ENCODE peak calls at places on chromosomes 11 and 22, in five cellular contexts. F is cardiac muscle cell; Z is CD8-positive, alpha-beta memory T cell; C is lower lobe of right lung; X is hepatocyte. K is an unnamed sample.
A peak's percentile ranks its signal among the peaks of the same experiment; 100 is the strongest.

GRCh38 chr11:71204748-71205664 is 47.4 kb downstream of the SHANK2 start:
- DNase-seq in F (no peak), Z (no peak), C (peak; percentile 41), X (no peak), K (no peak)

GRCh38 chr11:45930031-45930794 is 7.8 kb downstream of the LARGE2 start:
- DNase-seq in F (no peak), Z (peak; percentile 31), C (peak; percentile 74), X (peak; percentile 13), K (peak; percentile 70)

GRCh38 chr11:130999992-131000770 is 83.9 kb upstream of the SNX19 start:
- DNase-seq in F (no peak), Z (no peak), C (no peak), X (peak; percentile 56), K (no peak)

GRCh38 chr11:119778391-119779194 is 49.6 kb upstream of the NECTIN1 start:
- DNase-seq in F (no peak), Z (no peak), C (no peak), X (no peak), K (no peak)

GRCh38 chr11:72722050-72722748 is 30.0 kb downstream of the ARAP1 start:
- DNase-seq in F (peak; percentile 79), Z (peak; percentile 92), C (peak; percentile 91), X (peak; percentile 88), K (peak; percentile 92)

GRCh38 chr11:61766353-61766841 is 14.0 kb downstream of the MYRF start:
- DNase-seq in F (no peak), Z (no peak), C (peak; percentile 69), X (no peak), K (peak; percentile 64)

GRCh38 chr11:61911701-61912529 is 5.5 kb downstream of the RAB3IL1 start:
- DNase-seq in F (no peak), Z (no peak), C (peak; percentile 26), X (peak; percentile 1), K (no peak)

GRCh38 chr11:77560605-77561004 is 29.1 kb upstream of the AQP11 start:
- DNase-seq in F (no peak), Z (no peak), C (no peak), X (peak; percentile 29), K (no peak)

GRCh38 chr22:42156121-42156520 is 25.5 kb upstream of the CYP2D6 start:
- DNase-seq in F (no peak), Z (no peak), C (no peak), X (no peak), K (no peak)

GRCh38 chr11:128103278-128103873 is 484.0 kb downstream of the ETS1 start:
- DNase-seq in F (no peak), Z (no peak), C (no peak), X (no peak), K (no peak)

GRCh38 chr22:23184100-23184763 is 3.9 kb downstream of the BCR start:
- DNase-seq in F (no peak), Z (no peak), C (no peak), X (no peak), K (no peak)

GRCh38 chr11:1762537-1763302 is 1.0 kb downstream of the CTSD start:
- DNase-seq in F (no peak), Z (no peak), C (peak; percentile 73), X (peak; percentile 71), K (peak; percentile 88)

GRCh38 chr11:70574725-70575347 is 176.5 kb downstream of the CTTN start:
- DNase-seq in F (no peak), Z (no peak), C (no peak), X (no peak), K (peak; percentile 39)

GRCh38 chr22:19195796-19196731 is 17.5 kb upstream of the SLC25A1 start:
- DNase-seq in F (no peak), Z (no peak), C (no peak), X (no peak), K (no peak)

GRCh38 chr11:120017582-120017981 is 120.3 kb downstream of the TRIM29 start:
- DNase-seq in F (no peak), Z (no peak), C (no peak), X (no peak), K (no peak)

GRCh38 chr11:72039108-72039850 is 40.6 kb downstream of the IL18BP start:
- DNase-seq in F (peak; percentile 65), Z (no peak), C (peak; percentile 80), X (peak; percentile 67), K (peak; percentile 72)

GRCh38 chr22:37074537-37074936 is 23.0 kb downstream of the KCTD17 start:
- DNase-seq in F (no peak), Z (no peak), C (no peak), X (no peak), K (no peak)

GRCh38 chr11:17927643-17928343 is 85.1 kb downstream of the SERGEF start:
- DNase-seq in F (no peak), Z (no peak), C (no peak), X (peak; percentile 16), K (no peak)

GRCh38 chr11:1125803-1126202 is 31.9 kb upstream of the MUC5AC start:
- DNase-seq in F (no peak), Z (no peak), C (no peak), X (no peak), K (no peak)

GRCh38 chr11:30984442-30984816 is 385.1 kb downstream of the DCDC1 start:
- DNase-seq in F (no peak), Z (no peak), C (no peak), X (peak; percentile 27), K (no peak)

GRCh38 chr11:112132737-112133136 is 31.2 kb downstream of the IL18 start:
- DNase-seq in F (no peak), Z (no peak), C (no peak), X (no peak), K (no peak)

GRCh38 chr22:36936362-36937116 is 23.1 kb downstream of the CSF2RB start:
- DNase-seq in F (no peak), Z (no peak), C (no peak), X (no peak), K (no peak)

GRCh38 chr22:28813772-28814518 is 13.6 kb upstream of the XBP1 start:
- DNase-seq in F (no peak), Z (no peak), C (peak; percentile 60), X (peak; percentile 65), K (peak; percentile 67)

GRCh38 chr22:28815101-28815500 is 14.7 kb upstream of the XBP1 start:
- DNase-seq in F (no peak), Z (no peak), C (no peak), X (no peak), K (no peak)

GRCh38 chr22:28815729-28816128 is 15.4 kb upstream of the XBP1 start:
- DNase-seq in F (no peak), Z (no peak), C (no peak), X (no peak), K (no peak)

GRCh38 chr22:28810839-28811491 is 10.6 kb upstream of the XBP1 start:
- DNase-seq in F (no peak), Z (peak; percentile 68), C (no peak), X (no peak), K (no peak)

DNA sequence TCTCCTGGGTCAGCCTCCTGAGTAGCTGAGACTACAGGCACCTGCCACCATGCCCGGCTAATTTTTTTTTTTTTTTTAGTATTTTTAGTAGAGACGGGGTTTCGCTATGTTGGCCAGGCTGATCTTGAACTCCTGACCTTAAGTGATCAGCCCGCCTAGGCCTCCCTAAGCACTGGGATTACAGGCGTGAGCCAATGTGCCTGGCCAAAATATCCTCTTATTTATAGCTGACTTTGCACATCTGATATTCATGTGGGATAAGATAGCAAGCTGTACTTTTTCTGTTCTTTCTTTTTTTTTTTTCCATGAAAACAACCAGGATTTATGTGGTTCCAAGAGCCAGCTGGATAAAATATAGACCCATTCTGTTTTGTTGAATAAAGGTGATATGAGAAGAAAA is 12.1 kb upstream of the XBP1 start:
- DNase-seq in F (no peak), Z (no peak), C (no peak), X (no peak), K (no peak)
- H3K4me1 ChIP-seq in F (no peaks in the 10 kb centered on the region), Z (peaks cover 79% of the 10 kb centered on the region), C (peaks cover 81% of the 10 kb centered on the region), X (peaks cover 28% of the 10 kb centered on the region), K (peaks cover 32% of the 10 kb centered on the region)

DNA sequence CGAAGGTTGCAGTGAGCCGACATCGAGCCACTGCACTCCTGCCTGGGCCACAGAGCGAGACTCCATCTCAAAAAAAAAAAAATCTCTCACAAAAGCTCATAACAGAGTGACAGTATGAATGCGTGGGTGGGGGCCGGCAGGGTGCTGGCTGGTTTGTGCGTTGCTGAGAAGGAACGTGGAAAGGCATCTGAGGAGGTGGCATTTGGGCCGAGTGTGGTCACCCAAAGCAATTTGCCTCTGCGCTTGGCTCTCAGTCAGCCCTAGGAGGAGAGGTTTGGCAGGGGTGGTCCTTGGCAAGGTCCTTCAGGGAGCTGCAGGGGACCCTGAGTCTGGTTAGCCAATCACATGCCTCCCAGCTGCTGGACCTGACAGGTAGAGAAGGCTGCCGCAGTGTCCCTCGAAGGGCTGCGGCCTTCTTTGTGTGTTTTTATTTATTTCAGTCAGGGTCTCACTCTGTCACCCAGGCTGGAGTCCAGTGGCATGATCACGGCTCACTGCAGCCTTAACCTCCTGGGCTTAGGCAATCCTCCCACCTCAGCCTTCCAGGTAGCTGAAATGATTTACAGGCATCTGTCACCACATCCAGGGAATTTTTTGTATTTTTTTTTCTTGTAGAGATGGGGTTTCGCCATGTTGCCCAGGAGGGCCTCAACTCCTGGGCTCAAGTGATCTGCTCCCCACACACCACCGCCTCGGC is 23.5 kb upstream of the OSBPL5 start:
- DNase-seq in F (no peak), Z (no peak), C (no peak), X (no peak), K (no peak)
- H3K27ac ChIP-seq in F (no peak overlapping the region), Z (no peak overlapping the region), C (no peak overlapping the region), X (no peak overlapping the region), K (no peak overlapping the region)

DNA sequence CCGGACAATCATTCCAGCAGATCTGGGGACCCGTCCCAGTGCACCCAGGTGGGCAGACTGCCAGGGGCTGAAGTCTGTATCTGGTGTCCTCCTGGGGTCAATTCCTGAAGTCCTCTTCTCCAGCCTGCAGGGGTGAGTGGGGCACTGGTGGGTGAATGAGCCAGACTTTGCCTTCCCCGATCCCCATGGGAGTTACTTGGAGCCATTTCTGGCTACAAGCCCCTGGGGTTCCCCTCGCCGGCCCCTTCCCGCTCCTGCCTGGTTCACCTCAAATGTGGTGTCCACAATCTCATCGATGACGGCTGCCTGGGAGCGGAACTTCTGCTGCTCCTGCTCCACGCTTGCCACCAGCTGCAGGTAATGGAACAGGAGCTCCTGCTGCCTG is 5.0 kb downstream of the CST6 start:
- DNase-seq in F (no peak), Z (no peak), C (no peak), X (no peak), K (no peak)
- H3K4me1 ChIP-seq in F (no peaks in the 10 kb centered on the region), Z (no peaks in the 10 kb centered on the region), C (peaks cover 21% of the 10 kb centered on the region), X (no peaks in the 10 kb centered on the region), K (no peaks in the 10 kb centered on the region)

GRCh38 chr22:44292521-44292920 is 20.2 kb downstream of the SHISAL1 start:
- DNase-seq in F (no peak), Z (no peak), C (no peak), X (no peak), K (no peak)

GRCh38 chr22:44289429-44290171 is 23.2 kb downstream of the SHISAL1 start:
- DNase-seq in F (no peak), Z (no peak), C (no peak), X (no peak), K (no peak)

GRCh38 chr22:44291265-44292006 is 21.3 kb downstream of the SHISAL1 start:
- DNase-seq in F (no peak), Z (no peak), C (no peak), X (no peak), K (no peak)

GRCh38 chr22:44293034-44293433 is 19.7 kb downstream of the SHISAL1 start:
- DNase-seq in F (no peak), Z (no peak), C (no peak), X (no peak), K (no peak)

DNA sequence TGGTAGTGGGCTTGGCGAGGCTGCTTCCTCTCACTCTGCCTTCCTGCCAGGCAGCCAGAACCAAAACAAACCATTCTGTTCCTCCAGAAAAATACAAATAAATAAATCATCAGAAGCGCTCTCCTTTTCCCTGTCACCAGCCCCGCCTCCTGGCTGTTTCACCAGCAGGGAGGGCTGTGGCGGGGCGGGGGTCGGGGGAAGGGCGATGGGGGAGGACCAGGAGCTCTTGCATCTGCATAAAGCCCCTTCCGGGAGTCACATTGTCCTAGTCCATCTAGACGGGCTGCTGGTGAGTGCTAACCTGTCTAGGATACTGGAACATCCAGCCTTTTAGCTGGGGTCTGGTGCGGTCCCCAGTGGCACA is 20.8 kb downstream of the SHISAL1 start:
- DNase-seq in F (no peak), Z (no peak), C (no peak), X (no peak), K (no peak)
- H3K27ac ChIP-seq in F (no peak overlapping the region), Z (no peak overlapping the region), C (no peak overlapping the region), X (no peak overlapping the region), K (no peak overlapping the region)